ENCODE peak calls at places on chromosomes 11 and 22, in eight cellular contexts. H is uterus; I is colonic mucosa; Q is lower lobe of right lung; M is fibroblast of lung; D is CD4-positive, CD25-positive, alpha-beta regulatory T cell; P is CD8-positive, alpha-beta memory T cell; S is IMR-90. V is an unnamed sample.

GRCh38 chr22:19260804-19261203 is 30.7 kb downstream of the CLTCL1 start:
- DNase-seq in M (no peak), D (no peak), Q (no peak), I (no peak), H (no peak), S (no peak), P (peak; percentile 25), V (no peak)

GRCh38 chr11:66373261-66373660 is 1.7 kb upstream of the SLC29A2 start:
- DNase-seq in Q (no peak), D (no peak), I (no peak), P (no peak), H (no peak), S (no peak), M (no peak), V (no peak)

GRCh38 chr11:77299528-77299993 is 1.9 kb downstream of the GDPD4 start:
- DNase-seq in M (peak; percentile 51), Q (no peak), D (no peak), S (peak; percentile 11), P (no peak), I (no peak), H (no peak), V (no peak)

GRCh38 chr11:65560555-65561418 is 2.6 kb upstream of the LTBP3 start:
- DNase-seq in S (peak; percentile 66), I (peak; percentile 71), M (peak; percentile 87), Q (no peak), H (peak; percentile 82), D (no peak), P (no peak), V (no peak)

GRCh38 chr22:38450234-38450797 is 4.7 kb downstream of the KCNJ4 start:
- DNase-seq in S (no peak), Q (no peak), M (no peak), I (no peak), H (no peak), P (no peak), D (no peak), V (peak; percentile 37)

GRCh38 chr11:121801796-121802195 is 314.2 kb downstream of the BLID start:
- DNase-seq in S (no peak), H (no peak), P (no peak), Q (no peak), M (no peak), I (no peak), D (no peak), V (no peak)

GRCh38 chr11:72013765-72014711 is 15.3 kb downstream of the IL18BP start:
- DNase-seq in H (no peak), P (no peak), Q (no peak), S (no peak), D (no peak), M (peak; percentile 49), I (no peak), V (no peak)

GRCh38 chr11:102155676-102156075 is 45.4 kb downstream of the YAP1 start:
- DNase-seq in D (no peak), M (peak; percentile 34), P (no peak), I (no peak), H (no peak), Q (no peak), S (peak; percentile 51), V (no peak)

GRCh38 chr11:126132319-126132718 is 69.7 kb upstream of the CDON start:
- DNase-seq in D (no peak), Q (peak; percentile 89), I (no peak), H (peak; percentile 77), M (peak; percentile 87), P (no peak), S (no peak), V (peak; percentile 85)

GRCh38 chr11:72836111-72836510 is 21.9 kb downstream of the ATG16L2 start:
- DNase-seq in Q (peak; percentile 54), I (no peak), H (no peak), M (no peak), D (no peak), P (no peak), S (no peak), V (no peak)

GRCh38 chr22:30754521-30754920 is 59.8 kb downstream of the OSBP2 start:
- DNase-seq in Q (no peak), M (no peak), H (no peak), P (no peak), D (no peak), I (no peak), S (no peak), V (no peak)

GRCh38 chr11:2186669-2187266 is 15.2 kb upstream of the TH start:
- DNase-seq in D (peak; percentile 58), Q (no peak), P (peak; percentile 62), M (peak; percentile 11), I (no peak), H (no peak), S (no peak), V (no peak)

GRCh38 chr11:31882951-31883392 is 71.8 kb upstream of the PAX6 start:
- DNase-seq in H (no peak), S (no peak), Q (no peak), M (peak; percentile 39), D (no peak), I (no peak), P (no peak), V (no peak)

GRCh38 chr11:12569499-12570040 is 104.7 kb upstream of the TEAD1 start:
- DNase-seq in P (no peak), M (peak; percentile 91), Q (no peak), H (no peak), S (peak; percentile 77), I (no peak), D (no peak), V (no peak)

GRCh38 chr11:554824-555499 is 5.6 kb downstream of the LMNTD2 start:
- DNase-seq in S (no peak), P (peak; percentile 73), Q (peak; percentile 83), M (peak; percentile 35), H (peak; percentile 52), D (peak; percentile 81), I (peak; percentile 79), V (peak; percentile 70)

GRCh38 chr22:29213481-29213880 is 7.8 kb downstream of the EMID1 start:
- DNase-seq in P (no peak), S (no peak), H (no peak), D (no peak), Q (no peak), I (no peak), M (no peak), V (peak; percentile 49)

GRCh38 chr11:125075242-125075625 is 12.1 kb downstream of the SLC37A2 start:
- DNase-seq in H (no peak), P (no peak), M (no peak), S (no peak), D (no peak), I (no peak), Q (no peak), V (no peak)

GRCh38 chr22:33897621-33897910 is 22.7 kb downstream of the LARGE1 start:
- DNase-seq in H (no peak), D (no peak), I (no peak), Q (no peak), P (no peak), S (no peak), M (no peak), V (no peak)

GRCh38 chr11:112025682-112026081 is 474 bp downstream of the DLAT start:
- DNase-seq in P (peak; percentile 12), H (no peak), S (peak; percentile 23), M (peak; percentile 35), I (no peak), D (no peak), Q (no peak), V (no peak)

GRCh38 chr22:39677967-39678366 is 107.4 kb downstream of the CACNA1I start:
- DNase-seq in I (no peak), H (no peak), D (no peak), M (no peak), P (no peak), S (no peak), Q (no peak), V (peak; percentile 55)

GRCh38 chr11:75013051-75013450 is 24.3 kb downstream of the NEU3 start:
- DNase-seq in D (no peak), I (no peak), P (no peak), S (peak; percentile 45), Q (no peak), M (peak; percentile 17), H (no peak), V (no peak)

GRCh38 chr22:23513705-23514104 is 66.4 kb downstream of the IGLL1 start:
- DNase-seq in Q (no peak), S (no peak), P (no peak), M (no peak), D (no peak), I (no peak), H (no peak), V (no peak)

GRCh38 chr11:11568651-11569229 is 53.1 kb downstream of the GALNT18 start:
- DNase-seq in Q (no peak), P (no peak), M (no peak), D (no peak), I (no peak), S (peak; percentile 2), H (no peak), V (no peak)

GRCh38 chr22:30885591-30885990 is 83.0 kb downstream of the MORC2 start:
- DNase-seq in P (no peak), Q (no peak), H (no peak), S (no peak), M (no peak), I (no peak), D (no peak), V (no peak)

GRCh38 chr11:64750361-64751054 is 6.6 kb upstream of the RASGRP2 start:
- DNase-seq in P (no peak), I (no peak), S (no peak), D (no peak), Q (no peak), H (no peak), M (no peak), V (no peak)

DNA sequence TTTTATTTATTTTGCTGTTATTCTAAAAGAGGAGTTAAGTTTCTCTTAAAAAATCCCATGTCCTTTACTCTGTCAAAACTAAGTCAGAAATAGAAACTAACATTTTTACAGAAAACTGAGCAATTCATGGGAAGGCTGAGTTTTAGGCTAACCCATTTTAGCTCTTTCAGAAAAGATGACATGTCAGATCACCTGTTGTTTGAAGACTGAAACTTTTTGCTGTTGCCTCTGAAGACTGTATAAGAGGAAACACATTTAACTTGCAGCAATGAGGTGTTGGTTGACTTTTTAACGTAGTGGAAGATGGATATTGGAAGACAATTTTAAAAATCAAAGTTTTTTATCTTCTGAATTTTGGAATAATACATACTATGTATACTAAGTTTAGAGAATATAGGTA is 115.4 kb downstream of the METTL15 start:
- DNase-seq in P (no peak), Q (no peak), H (no peak), M (no peak), D (no peak), I (no peak), S (no peak), V (no peak)
- H3K27ac ChIP-seq in P (no peak overlapping the region), Q (no peak overlapping the region), H (no peak overlapping the region), M (no peak overlapping the region), D (no peak overlapping the region), I (no peak overlapping the region), S (no peak overlapping the region), V (no peak overlapping the region)

GRCh38 chr11:48341466-48341865 is 16.7 kb downstream of the OR4C3 start:
- DNase-seq in S (no peak), I (no peak), D (no peak), M (no peak), Q (no peak), P (peak; percentile 29), H (no peak), V (no peak)
- H3K9me3 ChIP-seq in S (no peaks in the 10 kb centered on the region), I (no peaks in the 10 kb centered on the region), D (no peaks in the 10 kb centered on the region), M (no peaks in the 10 kb centered on the region), Q (no peaks in the 10 kb centered on the region), P (peaks cover 7% of the 10 kb centered on the region), H (no peaks in the 10 kb centered on the region), V (peaks cover 17% of the 10 kb centered on the region)

GRCh38 chr11:46295312-46295995 is 18.0 kb downstream of the CREB3L1 start:
- DNase-seq in M (peak; percentile 82), S (peak; percentile 72), Q (peak; percentile 77), P (peak; percentile 80), I (no peak), H (peak; percentile 80), D (peak; percentile 73), V (peak; percentile 79)
- H3K4me1 ChIP-seq in M (peaks cover 75% of the 10 kb centered on the region), S (peaks cover 68% of the 10 kb centered on the region), Q (peaks cover 42% of the 10 kb centered on the region), P (peaks cover 9% of the 10 kb centered on the region), I (no peaks in the 10 kb centered on the region), H (peaks cover 8% of the 10 kb centered on the region), D (peaks cover 17% of the 10 kb centered on the region), V (peaks cover 43% of the 10 kb centered on the region)

GRCh38 chr22:20438066-20438677 is 547 bp upstream of the SCARF2 start:
- DNase-seq in P (no peak), D (no peak), Q (peak; percentile 49), H (no peak), M (peak; percentile 64), S (peak; percentile 45), I (no peak), V (no peak)
- H3K27ac ChIP-seq in P (no peak overlapping the region), D (no peak overlapping the region), Q (peak overlapping the region; percentile 88), H (peak overlapping the region; percentile 97), M (peak overlapping the region; percentile 58), S (peak overlapping the region; percentile 91), I (peak overlapping the region; percentile 36), V (peak overlapping the region; percentile 6)